ENCODE peak calls at places on chromosomes 12 and 14, in four cellular contexts. Q is endothelial cell of umbilical vein; L is CD8-positive, alpha-beta T cell; H is mesendoderm. F is an unnamed sample.

GRCh38 chr14:70448633-70449032 is 3.3 kb upstream of the ADAM21 start:
- DNase-seq in Q (peak; percentile 30), L (no peak), H (no peak), F (no peak)

GRCh38 chr12:122467983-122468382 is 32.7 kb downstream of the ZCCHC8 start:
- DNase-seq in Q (no peak), L (no peak), H (peak; percentile 32), F (no peak)

GRCh38 chr12:117640511-117640910 is 279.1 kb upstream of the NOS1 start:
- DNase-seq in Q (no peak), L (no peak), H (no peak), F (no peak)

GRCh38 chr14:94893411-94894160 is 123.7 kb upstream of the GSC start:
- DNase-seq in Q (no peak), L (no peak), H (peak; percentile 41), F (no peak)

GRCh38 chr14:52003324-52003723 is 14.0 kb downstream of the RTRAF start:
- DNase-seq in Q (peak; percentile 33), L (no peak), H (no peak), F (no peak)

GRCh38 chr12:31034372-31034771 is 39.3 kb upstream of the DDX11 start:
- DNase-seq in Q (no peak), L (no peak), H (no peak), F (no peak)

GRCh38 chr12:96456265-96456974 is 33.0 kb upstream of the CFAP54 start:
- DNase-seq in Q (no peak), L (no peak), H (no peak), F (no peak)

GRCh38 chr12:14886271-14886670 is 617 bp upstream of the MGP start:
- DNase-seq in Q (no peak), L (no peak), H (no peak), F (no peak)

GRCh38 chr12:32312049-32312670 is 87.2 kb upstream of the FGD4 start:
- DNase-seq in Q (peak; percentile 85), L (no peak), H (peak; percentile 85), F (no peak)

GRCh38 chr14:78253986-78254385 is 83.8 kb downstream of the NRXN3 start:
- DNase-seq in Q (no peak), L (no peak), H (no peak), F (no peak)

GRCh38 chr12:5251786-5252185 is 180.1 kb upstream of the NTF3 start:
- DNase-seq in Q (no peak), L (no peak), H (no peak), F (no peak)

GRCh38 chr12:108306014-108306501 is 33.1 kb downstream of the CMKLR1 start:
- DNase-seq in Q (peak; percentile 77), L (no peak), H (no peak), F (no peak)

GRCh38 chr14:33733721-33734120 is 217.2 kb downstream of the EGLN3 start:
- DNase-seq in Q (peak; percentile 11), L (no peak), H (no peak), F (no peak)

GRCh38 chr14:102913341-102914211 is 8.9 kb upstream of the AMN start:
- DNase-seq in Q (no peak), L (no peak), H (no peak), F (no peak)

GRCh38 chr12:16324300-16324699 is 23.1 kb upstream of the MGST1 start:
- DNase-seq in Q (no peak), L (no peak), H (no peak), F (no peak)

GRCh38 chr14:49218436-49219092 is 367.6 kb downstream of the RPS29 start:
- DNase-seq in Q (no peak), L (no peak), H (peak; percentile 15), F (no peak)

GRCh38 chr12:114729731-114730130 is 45.8 kb upstream of the TBX3 start:
- DNase-seq in Q (no peak), L (no peak), H (no peak), F (no peak)

GRCh38 chr12:4383304-4383865 is 3.9 kb upstream of the FGF23 start:
- DNase-seq in Q (no peak), L (no peak), H (peak; percentile 93), F (no peak)

GRCh38 chr14:59482471-59483331 is 1.5 kb downstream of the L3HYPDH start:
- DNase-seq in Q (peak; percentile 73), L (no peak), H (peak; percentile 71), F (no peak)

GRCh38 chr12:1515428-1515827 is 79.0 kb downstream of the FBXL14 start:
- DNase-seq in Q (no peak), L (no peak), H (no peak), F (no peak)

GRCh38 chr12:129401572-129401971 is 502.3 kb downstream of the TMEM132D start:
- DNase-seq in Q (no peak), L (no peak), H (peak; percentile 5), F (no peak)

GRCh38 chr12:9118161-9118560 is 2.4 kb upstream of the A2M start:
- DNase-seq in Q (peak; percentile 16), L (no peak), H (no peak), F (no peak)

GRCh38 chr12:27177716-27178115 is 66.4 kb upstream of the STK38L start:
- DNase-seq in Q (peak; percentile 52), L (no peak), H (peak; percentile 39), F (no peak)

GRCh38 chr12:126480396-126480795 is 1415.2 kb downstream of the AACS start:
- DNase-seq in Q (no peak), L (no peak), H (peak; percentile 79), F (no peak)

GRCh38 chr12:56189918-56190694 is 823 bp upstream of the SMARCC2 start:
- DNase-seq in Q (peak; percentile 87), L (peak; percentile 71), H (peak; percentile 95), F (peak; percentile 88)

GRCh38 chr12:52524241-52524897 is 4.2 kb upstream of the KRT5 start:
- DNase-seq in Q (no peak), L (no peak), H (no peak), F (no peak)

GRCh38 chr14:103715052-103716000 is at the start of the genes XRCC3 and ZFYVE21:
- DNase-seq in Q (peak; percentile 100), L (peak; percentile 99), H (peak; percentile 100), F (peak; percentile 100)

GRCh38 chr12:46404225-46404631 is 31.7 kb upstream of the SLC38A2 start:
- DNase-seq in Q (peak; percentile 29), L (no peak), H (no peak), F (no peak)
- H3K27me3 ChIP-seq in Q (no peaks in the 10 kb centered on the region), L (no peaks in the 10 kb centered on the region), H (no peaks in the 10 kb centered on the region), F (no peaks in the 10 kb centered on the region)

GRCh38 chr12:3364661-3365264 is 126.2 kb upstream of the PRMT8 start:
- DNase-seq in Q (no peak), L (no peak), H (no peak), F (no peak)

GRCh38 chr12:3366451-3367155 is 124.4 kb upstream of the PRMT8 start:
- DNase-seq in Q (no peak), L (no peak), H (no peak), F (no peak)

GRCh38 chr12:3364226-3364625 is 126.8 kb upstream of the PRMT8 start:
- DNase-seq in Q (no peak), L (no peak), H (no peak), F (no peak)

GRCh38 chr12:3363608-3364007 is 127.4 kb upstream of the PRMT8 start:
- DNase-seq in Q (no peak), L (no peak), H (no peak), F (no peak)

DNA sequence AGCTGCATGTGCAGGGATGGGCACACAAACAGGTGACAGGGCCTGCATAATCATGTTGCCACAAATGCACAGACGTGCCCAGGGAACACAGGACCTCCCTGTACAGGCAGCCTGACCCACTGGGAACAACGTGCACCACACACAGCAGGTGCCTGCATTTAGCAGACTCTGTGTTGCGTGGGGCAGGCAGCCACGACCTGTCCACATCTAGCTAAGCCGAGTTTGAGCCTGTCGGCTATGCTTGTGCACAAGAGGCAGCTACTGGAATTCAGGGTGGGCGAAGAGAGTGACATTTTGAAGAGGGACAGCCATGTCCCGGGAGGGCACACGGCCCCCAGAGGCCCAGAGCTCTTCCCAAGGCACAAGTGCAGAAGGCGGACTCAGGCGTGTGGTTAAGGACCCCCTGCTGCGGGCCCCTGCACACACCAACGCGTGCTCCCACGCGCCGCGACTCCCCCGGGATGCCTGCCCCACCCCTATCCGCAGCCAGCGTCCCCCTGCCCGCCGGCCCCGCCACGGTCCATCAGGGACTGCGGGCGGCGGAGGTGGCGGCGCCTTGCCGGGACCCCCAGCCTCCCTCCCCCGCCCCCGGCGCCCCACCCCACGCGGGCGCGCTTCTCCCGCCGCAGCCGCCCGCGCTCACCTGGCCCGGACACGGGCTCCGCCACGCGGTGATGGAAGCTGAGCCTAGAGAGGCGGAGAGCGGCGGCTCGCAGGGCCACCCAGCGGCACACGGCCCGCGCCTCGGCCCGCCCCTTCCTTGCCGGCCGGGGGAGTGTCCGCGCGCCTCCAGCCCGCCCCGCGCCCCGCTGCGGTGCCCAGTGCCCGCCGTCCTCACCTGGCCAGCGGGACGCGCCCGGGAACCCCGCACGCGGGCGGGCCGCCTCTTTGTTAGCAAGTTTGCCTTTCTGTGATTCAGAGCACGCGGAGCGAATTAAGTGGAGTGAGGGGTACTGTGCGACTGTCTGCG is 125.3 kb upstream of the PRMT8 start:
- DNase-seq in Q (no peak), L (no peak), H (peak; percentile 24), F (peak; percentile 70)
- H3K27me3 ChIP-seq in Q (peaks cover 34% of the 10 kb centered on the region), L (peaks cover 3% of the 10 kb centered on the region), H (no peaks in the 10 kb centered on the region), F (no peaks in the 10 kb centered on the region)

GRCh38 chr12:130675791-130676190 is 40.3 kb downstream of the RIMBP2 start:
- DNase-seq in Q (no peak), L (no peak), H (no peak), F (no peak)
- H3K27me3 ChIP-seq in Q (no peaks in the 10 kb centered on the region), L (no peaks in the 10 kb centered on the region), H (no peaks in the 10 kb centered on the region), F (no peaks in the 10 kb centered on the region)

GRCh38 chr12:3154006-3154405 is 76.8 kb downstream of the TSPAN9 start:
- DNase-seq in Q (no peak), L (no peak), H (no peak), F (no peak)
- H3K27me3 ChIP-seq in Q (no peaks in the 10 kb centered on the region), L (peaks cover 3% of the 10 kb centered on the region), H (no peaks in the 10 kb centered on the region), F (no peaks in the 10 kb centered on the region)

GRCh38 chr14:74429221-74429691 is 3.2 kb upstream of the SYNDIG1L start:
- DNase-seq in Q (no peak), L (no peak), H (peak; percentile 88), F (no peak)
- H3K27me3 ChIP-seq in Q (peaks cover 21% of the 10 kb centered on the region), L (peaks cover 12% of the 10 kb centered on the region), H (no peaks in the 10 kb centered on the region), F (no peaks in the 10 kb centered on the region)

DNA sequence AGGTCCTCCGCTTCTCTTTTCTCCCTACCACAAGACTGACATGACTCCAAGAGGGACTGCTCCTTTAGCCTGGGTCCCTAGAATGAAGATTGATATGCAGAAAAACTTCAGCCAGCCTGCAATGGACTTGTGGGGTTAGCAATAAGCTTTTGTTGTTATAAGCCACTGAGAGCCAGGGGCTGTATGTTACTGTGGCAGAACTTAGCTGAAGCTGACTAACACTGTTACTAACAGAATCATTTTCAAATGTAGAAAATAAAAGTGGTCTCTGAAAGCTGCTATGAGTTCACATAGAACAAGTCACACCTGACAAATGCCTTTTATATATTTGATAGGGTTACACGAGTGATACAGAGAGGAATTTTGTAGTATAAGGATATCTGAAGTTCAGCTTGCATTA is 13.6 kb upstream of the RFLNA start:
- DNase-seq in Q (no peak), L (no peak), H (no peak), F (no peak)
- H3K27me3 ChIP-seq in Q (no peaks in the 10 kb centered on the region), L (peaks cover 7% of the 10 kb centered on the region), H (no peaks in the 10 kb centered on the region), F (no peaks in the 10 kb centered on the region)

GRCh38 chr12:132312516-132312915 is 16.9 kb downstream of the GALNT9 start:
- DNase-seq in Q (no peak), L (no peak), H (no peak), F (no peak)
- H3K27me3 ChIP-seq in Q (no peaks in the 10 kb centered on the region), L (no peaks in the 10 kb centered on the region), H (no peaks in the 10 kb centered on the region), F (no peaks in the 10 kb centered on the region)